ENCODE peak calls at places on chromosomes 6 and 20, in six cellular contexts. D is MM.1S, Z is ovary, K is right lobe of liver, O is upper lobe of left lung, E is left ventricle myocardium inferior. R is an unnamed sample.

GRCh38 chr20:32144898-32145662 is 35.6 kb downstream of the TM9SF4 start:
- DNase-seq in D (no peak), Z (no peak), K (no peak), O (no peak), E (no peak), R (no peak)

GRCh38 chr20:2836035-2836434 is 4.4 kb downstream of the PCED1A start:
- DNase-seq in D (no peak), Z (no peak), K (no peak), O (no peak), E (no peak), R (no peak)

GRCh38 chr20:51659491-51660050 is 108.6 kb downstream of the ATP9A start:
- DNase-seq in D (no peak), Z (no peak), K (no peak), O (no peak), E (no peak), R (no peak)

GRCh38 chr6:54847799-54848597 is 1.4 kb downstream of the FAM83B start:
- DNase-seq in D (no peak), Z (no peak), K (no peak), O (no peak), E (no peak), R (no peak)

GRCh38 chr20:17059465-17059864 is 167.4 kb upstream of the PCSK2 start:
- DNase-seq in D (no peak), Z (no peak), K (no peak), O (peak), E (no peak), R (no peak)

GRCh38 chr6:5246141-5246869 is 14.4 kb downstream of the LYRM4 start:
- DNase-seq in D (no peak), Z (no peak), K (no peak), O (no peak), E (no peak), R (no peak)

GRCh38 chr6:44363377-44363926 is 21.0 kb downstream of the SPATS1 start:
- DNase-seq in D (no peak), Z (no peak), K (no peak), O (no peak), E (no peak), R (no peak)

GRCh38 chr20:9400371-9401025 is 113.9 kb upstream of the LAMP5 start:
- DNase-seq in D (no peak), Z (no peak), K (no peak), O (no peak), E (no peak), R (no peak)

GRCh38 chr6:73710470-73710869 is 14.5 kb downstream of the CD109 start:
- DNase-seq in D (no peak), Z (no peak), K (no peak), O (no peak), E (no peak), R (no peak)

GRCh38 chr6:36874016-36874442 is 574 bp downstream of the PPIL1 start:
- DNase-seq in D (no peak), Z (peak), K (peak), O (no peak), E (no peak), R (no peak)

GRCh38 chr6:107083047-107083768 is 32.1 kb downstream of the BEND3 start:
- DNase-seq in D (no peak), Z (no peak), K (no peak), O (no peak), E (no peak), R (no peak)

GRCh38 chr6:96089173-96089572 is 73.4 kb downstream of the FUT9 start:
- DNase-seq in D (no peak), Z (no peak), K (no peak), O (no peak), E (no peak), R (no peak)

GRCh38 chr6:39421383-39422225 is 99.1 kb upstream of the KCNK16 start:
- DNase-seq in D (no peak), Z (no peak), K (no peak), O (no peak), E (no peak), R (no peak)

GRCh38 chr20:64057628-64058498 is 5.1 kb upstream of the TCEA2 start:
- DNase-seq in D (peak), Z (peak), K (peak), O (peak), E (peak), R (peak)

GRCh38 chr6:169978615-169979161 is 227.3 kb downstream of the ERMARD start:
- DNase-seq in D (no peak), Z (no peak), K (no peak), O (peak), E (no peak), R (no peak)

GRCh38 chr6:138099832-138100231 is 7.4 kb downstream of the PERP start:
- DNase-seq in D (no peak), Z (no peak), K (no peak), O (no peak), E (no peak), R (no peak)

GRCh38 chr6:34566830-34567546 is 10.9 kb upstream of the SPDEF start:
- DNase-seq in D (no peak), Z (no peak), K (no peak), O (no peak), E (no peak), R (no peak)

GRCh38 chr20:49447364-49447763 is 35.1 kb downstream of the KCNB1 start:
- DNase-seq in D (no peak), Z (no peak), K (no peak), O (no peak), E (no peak), R (no peak)

GRCh38 chr6:49915035-49915434 is 48.7 kb upstream of the CRISP1 start:
- DNase-seq in D (no peak), Z (no peak), K (no peak), O (no peak), E (no peak), R (no peak)

GRCh38 chr6:156752666-156753301 is 24.4 kb upstream of the ARID1B start:
- DNase-seq in D (no peak), Z (peak), K (peak), O (peak), E (no peak), R (no peak)

GRCh38 chr6:16344756-16345155 is 106.4 kb downstream of the GMPR start:
- DNase-seq in D (no peak), Z (no peak), K (no peak), O (no peak), E (no peak), R (no peak)

GRCh38 chr6:15063253-15063853 is 182.5 kb upstream of the JARID2 start:
- DNase-seq in D (no peak), Z (no peak), K (peak), O (peak), E (peak), R (no peak)

GRCh38 chr6:64777941-64778785 is 928.9 kb downstream of the EYS start:
- DNase-seq in D (no peak), Z (no peak), K (no peak), O (no peak), E (no peak), R (no peak)

GRCh38 chr6:161168281-161168891 is 105.5 kb downstream of the AGPAT4 start:
- DNase-seq in D (no peak), Z (no peak), K (peak), O (no peak), E (no peak), R (no peak)

GRCh38 chr6:166551797-166552495 is 34.5 kb downstream of the RAMACL start:
- DNase-seq in D (no peak), Z (no peak), K (no peak), O (no peak), E (no peak), R (no peak)

GRCh38 chr6:13760948-13761347 is 49.3 kb upstream of the RANBP9 start:
- DNase-seq in D (no peak), Z (no peak), K (no peak), O (peak), E (no peak), R (no peak)

GRCh38 chr6:2852514-2852855 is 10.8 kb upstream of the SERPINB1 start:
- DNase-seq in D (no peak), Z (no peak), K (no peak), O (no peak), E (no peak), R (no peak)

GRCh38 chr6:2852921-2853322 is 11.3 kb upstream of the SERPINB1 start:
- DNase-seq in D (no peak), Z (no peak), K (no peak), O (no peak), E (no peak), R (no peak)

GRCh38 chr6:2854394-2854982 is 12.8 kb upstream of the SERPINB1 start:
- DNase-seq in D (no peak), Z (no peak), K (no peak), O (no peak), E (no peak), R (no peak)

GRCh38 chr6:2855061-2855519 is 13.4 kb upstream of the SERPINB1 start:
- DNase-seq in D (no peak), Z (no peak), K (no peak), O (no peak), E (no peak), R (no peak)

GRCh38 chr6:2853766-2854393 is 12.2 kb upstream of the SERPINB1 start:
- DNase-seq in D (no peak), Z (no peak), K (peak), O (peak), E (no peak), R (peak)
- TF ChIP-seq CTCF in D (peak), Z (peak), K (peak), O (no peak), E (peak), R (peak)

GRCh38 chr20:54212871-54213270 is 5.0 kb downstream of the PFDN4 start:
- DNase-seq in D (no peak), Z (no peak), K (no peak), O (no peak), E (no peak), R (no peak)

GRCh38 chr20:54215157-54215789 is 7.4 kb downstream of the PFDN4 start:
- DNase-seq in D (no peak), Z (no peak), K (no peak), O (no peak), E (no peak), R (no peak)

GRCh38 chr20:54209216-54209813 is 1.4 kb downstream of the PFDN4 start:
- DNase-seq in D (no peak), Z (no peak), K (no peak), O (no peak), E (no peak), R (no peak)

GRCh38 chr20:54214566-54214965 is 6.7 kb downstream of the PFDN4 start:
- DNase-seq in D (no peak), Z (no peak), K (no peak), O (no peak), E (no peak), R (no peak)

DNA sequence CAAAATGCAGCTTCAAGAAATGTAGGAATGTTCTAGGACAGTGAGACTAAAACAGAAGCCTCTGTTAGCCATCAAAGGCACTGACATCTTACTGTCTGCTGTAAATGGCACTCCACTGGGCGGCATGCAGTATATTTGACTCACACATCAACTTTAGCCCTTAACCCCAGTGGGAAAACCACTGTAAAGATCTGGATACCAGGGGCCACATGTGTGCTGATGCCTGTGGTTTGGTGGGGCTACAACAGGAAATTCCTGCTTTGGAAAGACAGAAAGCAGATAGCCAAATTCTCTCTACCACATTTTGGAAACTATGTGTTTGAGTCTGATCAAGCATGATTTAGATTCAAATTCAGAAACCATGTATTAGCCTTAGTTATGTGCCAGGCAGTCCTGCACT is 4.3 kb downstream of the PFDN4 start:
- DNase-seq in D (no peak), Z (no peak), K (no peak), O (no peak), E (no peak), R (no peak)
- H3K27ac ChIP-seq in D (no peak), Z (no peak), K (no peak), O (no peak), E (no peak), R (no peak)

GRCh38 chr20:40339661-40340449 is 349.2 kb downstream of the MAFB start:
- DNase-seq in D (no peak), Z (no peak), K (peak), O (peak), E (peak), R (no peak)

GRCh38 chr20:40335437-40335836 is 353.6 kb downstream of the MAFB start:
- DNase-seq in D (no peak), Z (no peak), K (no peak), O (no peak), E (no peak), R (no peak)

GRCh38 chr20:40336034-40336433 is 353.0 kb downstream of the MAFB start:
- DNase-seq in D (no peak), Z (no peak), K (no peak), O (no peak), E (no peak), R (no peak)

GRCh38 chr20:40333591-40333990 is 355.4 kb downstream of the MAFB start:
- DNase-seq in D (no peak), Z (no peak), K (no peak), O (no peak), E (no peak), R (no peak)

DNA sequence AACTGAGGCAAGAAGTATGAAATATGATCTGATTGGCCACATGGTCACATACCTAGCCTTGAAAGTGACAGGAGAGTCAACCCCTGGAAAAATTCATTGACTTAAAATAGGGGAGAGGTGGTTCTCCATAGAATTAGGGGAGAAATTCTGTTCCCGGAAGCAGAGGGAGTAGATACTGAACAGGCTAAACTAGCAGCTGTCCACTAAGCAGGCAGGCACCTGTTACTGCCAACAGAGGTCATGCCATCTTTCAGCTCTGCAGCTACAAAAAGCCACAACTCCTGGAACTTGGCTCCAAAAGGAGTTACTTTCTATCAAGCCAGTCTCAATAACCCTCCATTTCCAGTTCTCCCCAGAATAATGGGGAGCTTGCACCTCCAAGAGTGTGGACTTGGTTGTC is 352.5 kb downstream of the MAFB start:
- DNase-seq in D (no peak), Z (no peak), K (no peak), O (no peak), E (no peak), R (no peak)
- TF ChIP-seq CTCF in D (no peak), Z (no peak), K (no peak), O (no peak), E (no peak), R (no peak)

GRCh38 chr6:56802570-56802969 is 152.3 kb upstream of the BEND6 start:
- DNase-seq in D (no peak), Z (no peak), K (no peak), O (no peak), E (no peak), R (no peak)
- H3K27ac ChIP-seq in D (no peak), Z (no peak), K (no peak), O (no peak), E (peak), R (no peak)

GRCh38 chr6:46704562-46704961 is 16.9 kb downstream of the TDRD6 start:
- DNase-seq in D (no peak), Z (no peak), K (no peak), O (no peak), E (no peak), R (no peak)
- TF ChIP-seq CTCF in D (no peak), Z (no peak), K (peak), O (no peak), E (peak), R (no peak)

GRCh38 chr20:57558614-57559285 is 2.2 kb upstream of the PCK1 start:
- DNase-seq in D (no peak), Z (no peak), K (no peak), O (no peak), E (no peak), R (no peak)
- H3K27ac ChIP-seq in D (no peak), Z (no peak), K (peak), O (no peak), E (no peak), R (no peak)

DNA sequence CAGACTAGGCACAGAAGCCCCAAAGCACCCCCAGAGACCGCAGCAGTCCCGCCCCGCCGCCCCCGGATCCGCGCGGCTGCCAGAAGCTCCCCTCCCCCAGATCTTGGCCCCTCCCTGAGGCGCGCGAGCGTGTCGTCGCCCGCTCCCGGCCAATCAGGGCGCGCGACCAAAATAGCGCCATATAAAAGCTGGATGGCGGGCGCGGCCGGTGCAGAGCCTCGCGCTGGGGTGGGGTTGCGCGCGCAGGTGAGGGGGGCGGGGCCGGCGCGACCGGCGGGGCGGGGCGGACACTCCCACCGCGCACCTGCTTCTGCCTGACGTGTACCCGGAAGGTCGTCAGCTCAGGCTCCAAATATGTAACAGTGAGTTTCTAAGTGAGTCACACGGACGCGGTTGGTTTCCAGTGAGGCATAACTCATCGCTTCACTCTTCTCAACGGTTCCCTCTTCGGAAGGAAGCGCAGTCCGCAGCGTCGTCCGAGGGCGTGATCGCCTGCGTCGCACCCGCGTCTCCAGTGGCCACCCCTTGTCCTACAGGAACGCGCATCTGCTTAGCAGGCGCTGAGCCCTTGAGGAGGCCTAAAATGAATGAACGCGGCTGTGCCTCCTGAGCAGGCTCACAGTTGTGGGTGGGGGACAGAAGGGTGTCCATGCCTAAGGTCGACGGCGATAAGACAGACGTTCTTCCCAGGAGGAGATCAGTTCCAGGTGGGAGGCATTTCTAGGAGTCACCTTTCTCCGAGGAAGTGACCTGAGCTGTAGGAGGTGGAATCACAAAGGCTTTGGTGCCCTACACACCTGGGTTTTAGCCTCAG is 50.6 kb upstream of the EZR start:
- DNase-seq in D (peak), Z (peak), K (peak), O (peak), E (peak), R (peak)
- TF ChIP-seq CTCF in D (peak), Z (peak), K (peak), O (no peak), E (no peak), R (no peak)

GRCh38 chr20:59821788-59822187 is 111.6 kb downstream of the SYCP2 start:
- DNase-seq in D (no peak), Z (no peak), K (no peak), O (no peak), E (no peak), R (no peak)

GRCh38 chr20:59820204-59821041 is 113.0 kb downstream of the SYCP2 start:
- DNase-seq in D (no peak), Z (peak), K (no peak), O (peak), E (peak), R (no peak)

GRCh38 chr20:59819496-59820203 is 113.8 kb downstream of the SYCP2 start:
- DNase-seq in D (no peak), Z (no peak), K (no peak), O (no peak), E (no peak), R (no peak)

GRCh38 chr20:59822291-59823029 is 111.0 kb downstream of the SYCP2 start:
- DNase-seq in D (no peak), Z (no peak), K (no peak), O (no peak), E (no peak), R (no peak)

GRCh38 chr20:59821201-59821600 is 112.2 kb downstream of the SYCP2 start:
- DNase-seq in D (no peak), Z (no peak), K (no peak), O (no peak), E (no peak), R (no peak)
- H3K27ac ChIP-seq in D (no peak), Z (no peak), K (no peak), O (no peak), E (peak), R (no peak)

GRCh38 chr6:20789162-20789561 is 254.9 kb downstream of the CDKAL1 start:
- DNase-seq in D (no peak), Z (no peak), K (no peak), O (no peak), E (no peak), R (no peak)
- TF ChIP-seq CTCF in D (no peak), Z (no peak), K (no peak), O (no peak), E (peak), R (no peak)

R was measured in CD4-positive, alpha-beta T cell.